ENCODE peak calls at places on chromosomes 1 and 21, in five cellular contexts. I is left ventricle myocardium inferior, X is astrocyte of the hippocampus, J is T follicular helper cell, Z is hypothalamus. H is an unnamed sample.

GRCh38 chr1:41323243-41323642 is 38.0 kb upstream of the FOXO6 start:
- DNase-seq in I (no peak), X (no peak), J (no peak), Z (no peak), H (no peak)

GRCh38 chr1:239283229-239283628 is 103.1 kb upstream of the CHRM3 start:
- DNase-seq in I (no peak), X (no peak), J (no peak), Z (no peak), H (no peak)

GRCh38 chr21:42754270-42754933 is 101.0 kb downstream of the PDE9A start:
- DNase-seq in I (no peak), X (no peak), J (no peak), Z (no peak), H (no peak)

GRCh38 chr1:234658143-234658542 is 48.2 kb upstream of the IRF2BP2 start:
- DNase-seq in I (no peak), X (peak), J (no peak), Z (no peak), H (no peak)

GRCh38 chr1:16046865-16047264 is 3.3 kb downstream of the CLCNKB start:
- DNase-seq in I (no peak), X (peak), J (no peak), Z (no peak), H (no peak)

GRCh38 chr1:16243936-16244649 is 7.1 kb upstream of the CPLANE2 start:
- DNase-seq in I (peak), X (peak), J (peak), Z (peak), H (peak)

GRCh38 chr1:111597433-111597832 is 22.2 kb upstream of the RAP1A start:
- DNase-seq in I (no peak), X (no peak), J (no peak), Z (no peak), H (no peak)

GRCh38 chr1:243705585-243705984 is 144.5 kb downstream of the AKT3 start:
- DNase-seq in I (no peak), X (no peak), J (no peak), Z (no peak), H (no peak)

GRCh38 chr1:235597867-235598553 is 51.6 kb downstream of the GNG4 start:
- DNase-seq in I (no peak), X (peak), J (no peak), Z (no peak), H (no peak)

GRCh38 chr1:114585221-114585620 is 3.8 kb upstream of the BCAS2 start:
- DNase-seq in I (no peak), X (peak), J (no peak), Z (no peak), H (no peak)

GRCh38 chr1:96559181-96559580 is 162.4 kb upstream of the PTBP2 start:
- DNase-seq in I (no peak), X (peak), J (no peak), Z (no peak), H (no peak)

GRCh38 chr1:110229348-110230001 is 19.4 kb downstream of the KCNC4 start:
- DNase-seq in I (no peak), X (no peak), J (no peak), Z (no peak), H (no peak)

GRCh38 chr1:200733907-200734306 is 4.8 kb upstream of the CAMSAP2 start:
- DNase-seq in I (no peak), X (peak), J (no peak), Z (no peak), H (no peak)

H was measured in stimulated activated CD8-positive, alpha-beta memory T cell treated with anti-CD3 and anti-CD28 coated beads, Interleukin-4, amount 100 ng/mL, for 1 hour.